ENCODE peak calls at places on chromosomes 1 and 21, in eight cellular contexts. W is MM.1S, E is fibroblast of lung, T is K562, M is endothelial cell of umbilical vein, X is trophoblast cell, Q is mammary epithelial cell, D is H9. K is an unnamed sample.

GRCh38 chr1:38586993-38587646 is 272.5 kb downstream of the RRAGC start:
- DNase-seq in D (peak; percentile 81), E (peak; percentile 9), T (peak; percentile 87), M (peak; percentile 41), W (peak; percentile 57), X (peak; percentile 5), Q (peak; percentile 15), K (peak; percentile 37)

GRCh38 chr1:51157411-51157810 is 55.4 kb downstream of the C1orf185 start:
- DNase-seq in M (no peak), D (no peak), X (no peak), E (no peak), Q (no peak), T (no peak), W (no peak), K (no peak)

GRCh38 chr1:86156571-86157455 is at the start of gene COL24A1:
- DNase-seq in X (no peak), Q (no peak), T (peak; percentile 6), W (no peak), D (peak; percentile 89), M (peak; percentile 24), E (peak; percentile 71), K (peak; percentile 61)

GRCh38 chr1:168623003-168623828 is 46.8 kb downstream of the XCL1 start:
- DNase-seq in D (no peak), E (peak; percentile 63), M (no peak), X (peak; percentile 83), T (no peak), Q (peak; percentile 46), W (no peak), K (no peak)

GRCh38 chr1:64979358-64979757 is 13.0 kb upstream of the JAK1 start:
- DNase-seq in T (no peak), W (no peak), X (no peak), D (no peak), M (no peak), Q (no peak), E (no peak), K (no peak)

GRCh38 chr1:85070972-85071492 is 22.7 kb upstream of the MCOLN3 start:
- DNase-seq in W (no peak), D (no peak), T (no peak), M (no peak), E (no peak), X (no peak), Q (no peak), K (no peak)

GRCh38 chr1:202578001-202578500 is 132.2 kb downstream of the SYT2 start:
- DNase-seq in M (no peak), Q (peak; percentile 54), W (no peak), D (no peak), X (no peak), T (no peak), E (peak; percentile 93), K (no peak)

GRCh38 chr21:36212513-36212780 is 55.8 kb downstream of the DOP1B start:
- DNase-seq in M (no peak), X (no peak), T (no peak), Q (no peak), D (no peak), W (no peak), E (no peak), K (no peak)

GRCh38 chr21:41364308-41364707 is 2.5 kb downstream of the MX2 start:
- DNase-seq in W (no peak), T (no peak), Q (no peak), M (no peak), X (peak; percentile 70), D (no peak), E (no peak), K (no peak)

GRCh38 chr1:223815865-223816264 is 29.9 kb downstream of the TP53BP2 start:
- DNase-seq in E (no peak), T (no peak), X (peak; percentile 35), M (no peak), D (no peak), W (no peak), Q (peak; percentile 55), K (no peak)

GRCh38 chr1:182119631-182120030 is 58.1 kb upstream of the ZNF648 start:
- DNase-seq in M (no peak), E (no peak), W (no peak), D (no peak), Q (no peak), X (no peak), T (no peak), K (no peak)

GRCh38 chr1:14468751-14469150 is 129.7 kb upstream of the KAZN start:
- DNase-seq in E (no peak), W (no peak), X (no peak), D (no peak), Q (no peak), T (no peak), M (no peak), K (no peak)

GRCh38 chr1:99979071-99979470 is 9.3 kb downstream of the SLC35A3 start:
- DNase-seq in M (no peak), D (no peak), Q (no peak), W (no peak), X (no peak), E (no peak), T (no peak), K (no peak)

GRCh38 chr1:9628541-9629444 is 22.7 kb upstream of the PIK3CD start:
- DNase-seq in T (no peak), E (no peak), Q (no peak), W (no peak), X (no peak), M (no peak), D (no peak), K (no peak)

GRCh38 chr1:92951141-92951582 is 10.1 kb downstream of the DIPK1A start:
- DNase-seq in X (peak; percentile 21), Q (peak; percentile 74), M (no peak), T (no peak), D (no peak), W (peak; percentile 58), E (peak; percentile 79), K (no peak)

GRCh38 chr1:30036229-30036547 is 687.2 kb downstream of the MATN1 start:
- DNase-seq in M (no peak), E (no peak), D (no peak), W (no peak), Q (no peak), T (no peak), X (no peak), K (no peak)

GRCh38 chr1:200464784-200465400 is 55.1 kb upstream of the ZNF281 start:
- DNase-seq in W (no peak), D (no peak), M (no peak), X (no peak), T (no peak), E (no peak), Q (no peak), K (no peak)

DNA sequence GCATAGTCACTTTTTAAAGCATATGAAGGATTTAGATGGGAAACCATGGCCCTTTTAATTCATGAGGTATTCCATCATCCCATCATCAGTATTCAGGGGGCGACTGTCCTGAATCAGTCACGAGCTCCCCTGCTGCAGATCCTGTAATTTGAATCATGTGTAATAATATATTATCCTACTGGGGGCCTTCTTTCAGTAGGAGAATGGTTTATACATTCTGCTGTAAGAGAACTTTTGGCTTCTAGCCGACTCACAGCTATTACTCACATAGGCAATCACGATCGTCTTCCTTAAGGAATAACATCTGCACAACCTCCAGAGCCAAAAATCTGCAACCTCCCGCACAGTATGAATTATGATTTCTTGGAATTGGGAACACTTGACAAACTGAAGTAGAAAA is 342.9 kb downstream of the USP25 start:
- DNase-seq in T (no peak), X (no peak), Q (no peak), E (peak; percentile 90), D (no peak), M (no peak), W (no peak), K (no peak)
- H2AFZ ChIP-seq in T (no peak overlapping the region), X (no peak overlapping the region), Q (no peak overlapping the region), E (no peak overlapping the region), D (no peak overlapping the region), M (no peak overlapping the region), W (no peak overlapping the region), K (peak overlapping the region; percentile 48)

GRCh38 chr1:43024905-43025304 is 66.2 kb upstream of the SLC2A1 start:
- DNase-seq in X (no peak), T (no peak), E (no peak), W (no peak), Q (no peak), M (no peak), D (no peak), K (no peak)

GRCh38 chr1:43018091-43018490 is 59.4 kb upstream of the SLC2A1 start:
- DNase-seq in Q (no peak), T (no peak), E (no peak), M (no peak), D (no peak), W (no peak), X (no peak), K (no peak)

GRCh38 chr1:43015269-43015668 is 56.6 kb upstream of the SLC2A1 start:
- DNase-seq in M (no peak), X (no peak), D (no peak), Q (peak; percentile 89), E (no peak), T (no peak), W (no peak), K (no peak)

GRCh38 chr1:43021547-43022474 is 63.1 kb upstream of the SLC2A1 start:
- DNase-seq in Q (peak; percentile 99), D (no peak), M (no peak), W (no peak), X (no peak), E (no peak), T (no peak), K (no peak)

DNA sequence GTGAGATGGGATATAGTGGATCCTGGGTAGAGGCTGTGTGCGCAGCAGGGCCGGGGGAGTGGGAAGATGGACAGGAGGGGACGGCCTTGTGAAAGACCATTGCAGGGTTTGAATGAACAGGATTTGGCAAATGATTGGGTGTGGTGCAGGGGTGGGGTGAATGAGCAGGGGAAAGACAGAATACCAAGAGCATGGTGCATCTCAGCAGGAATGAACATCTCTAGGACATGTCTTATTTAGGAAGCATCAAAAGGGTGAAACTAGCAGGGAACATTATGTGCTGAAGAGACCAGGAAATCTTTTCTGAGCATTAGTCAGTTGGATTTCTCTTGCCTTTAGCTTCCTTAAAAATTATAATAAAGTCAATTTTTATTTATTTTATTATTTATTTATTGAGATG is 60.6 kb upstream of the SLC2A1 start:
- DNase-seq in Q (no peak), X (no peak), D (no peak), W (no peak), T (no peak), M (no peak), E (no peak), K (no peak)
- H3K9ac ChIP-seq in Q (no peak overlapping the region), X (no peak overlapping the region), D (no peak overlapping the region), W (no peak overlapping the region), T (no peak overlapping the region), M (no peak overlapping the region), E (no peak overlapping the region), K (no peak overlapping the region)

DNA sequence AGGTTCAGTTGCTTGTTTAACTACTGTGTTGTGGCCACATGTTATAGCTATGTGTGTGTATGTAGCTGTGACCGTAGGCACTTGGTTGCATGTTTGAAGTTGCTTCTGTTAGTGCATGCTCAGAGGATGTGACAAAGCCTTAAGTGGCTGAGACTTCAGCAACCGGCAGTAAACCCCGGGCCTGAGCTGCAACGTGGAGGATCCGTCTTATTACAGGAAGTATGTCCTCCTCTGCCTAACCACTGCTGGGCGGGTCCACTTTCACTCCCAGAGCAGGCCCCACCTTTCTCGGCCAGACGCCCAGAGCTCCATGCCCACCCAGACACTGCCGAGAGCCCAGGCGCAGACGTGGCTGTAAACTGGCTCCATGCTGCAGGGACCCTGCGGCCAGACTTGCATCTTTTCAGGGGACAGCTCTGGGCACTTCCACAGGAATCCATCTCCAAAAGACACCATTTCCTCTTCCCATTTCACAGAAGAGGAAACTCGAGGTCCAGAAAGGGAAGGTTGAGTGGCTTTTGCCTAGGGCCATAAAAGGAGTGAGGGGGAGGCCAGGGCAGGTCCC is 2.2 kb downstream of the TCEA3 start:
- DNase-seq in X (no peak), M (peak; percentile 50), T (peak; percentile 76), E (peak; percentile 82), W (no peak), Q (peak; percentile 31), D (no peak), K (no peak)
- H2AFZ ChIP-seq in X (no peak overlapping the region), M (peak overlapping the region; percentile 87), T (peak overlapping the region; percentile 99), E (peak overlapping the region; percentile 84), W (no peak overlapping the region), Q (peak overlapping the region; percentile 72), D (no peak overlapping the region), K (no peak overlapping the region)

GRCh38 chr21:44510508-44511218 is 29.3 kb downstream of the KRTAP10-1 start:
- DNase-seq in D (peak; percentile 85), M (peak; percentile 33), X (peak; percentile 49), Q (peak; percentile 56), W (peak; percentile 77), T (peak; percentile 90), E (peak; percentile 17), K (peak; percentile 72)
- H3K9ac ChIP-seq in D (no peak overlapping the region), M (no peak overlapping the region), X (no peak overlapping the region), Q (no peak overlapping the region), W (no peak overlapping the region), T (no peak overlapping the region), E (no peak overlapping the region), K (peak overlapping the region; percentile 73)

K was measured in neuronal stem cell.